ENCODE peak calls at places on chromosomes 6 and 20, in nine cellular contexts. V is Calu3; P is progenitor cell of endocrine pancreas; D is activated naive CD4-positive, alpha-beta T cell; X is fibroblast of the conjunctiva; O is MCF 10A; B is CD14-positive monocyte; A is Ammon's horn; H is effector CD4-positive, alpha-beta T cell. I is an unnamed sample.

GRCh38 chr6:143555071-143555492 is 43.6 kb upstream of the FUCA2 start:
- DNase-seq in V (no peak), P (no peak), D (no peak), X (no peak), O (no peak), B (no peak), A (no peak), H (no peak), I (no peak)

GRCh38 chr20:44856847-44857448 is 28.6 kb upstream of the YWHAB start:
- DNase-seq in V (no peak), P (no peak), D (no peak), X (no peak), O (no peak), B (no peak), A (no peak), H (no peak), I (no peak)

GRCh38 chr6:168631589-168631988 is 190.6 kb downstream of the SMOC2 start:
- DNase-seq in V (no peak), P (no peak), D (no peak), X (no peak), O (no peak), B (no peak), A (no peak), H (no peak), I (no peak)

GRCh38 chr6:1773697-1774096 is 164.0 kb downstream of the FOXC1 start:
- DNase-seq in V (no peak), P (no peak), D (no peak), X (no peak), O (no peak), B (no peak), A (no peak), H (no peak), I (no peak)

GRCh38 chr6:25224237-25224636 is 54.9 kb upstream of the CARMIL1 start:
- DNase-seq in V (no peak), P (no peak), D (no peak), X (no peak), O (no peak), B (no peak), A (no peak), H (no peak), I (no peak)

GRCh38 chr20:33392016-33392415 is 9.3 kb downstream of the CDK5RAP1 start:
- DNase-seq in V (no peak), P (no peak), D (no peak), X (peak), O (no peak), B (no peak), A (no peak), H (no peak), I (no peak)

GRCh38 chr20:52340036-52340634 is 148.6 kb upstream of the ZFP64 start:
- DNase-seq in V (peak), P (no peak), D (no peak), X (no peak), O (peak), B (no peak), A (no peak), H (no peak), I (no peak)

GRCh38 chr20:18284805-18285533 is 3.4 kb upstream of the ZNF133 start:
- DNase-seq in V (no peak), P (no peak), D (no peak), X (no peak), O (no peak), B (no peak), A (no peak), H (no peak), I (no peak)

GRCh38 chr6:144343736-144344428 is 58.7 kb downstream of the UTRN start:
- DNase-seq in V (no peak), P (no peak), D (peak), X (no peak), O (no peak), B (no peak), A (no peak), H (peak), I (no peak)

GRCh38 chr20:663315-664090 is 10.5 kb upstream of the SRXN1 start:
- DNase-seq in V (no peak), P (no peak), D (no peak), X (no peak), O (no peak), B (no peak), A (no peak), H (no peak), I (no peak)

GRCh38 chr20:47019106-47019824 is 124.6 kb downstream of the EYA2 start:
- DNase-seq in V (no peak), P (no peak), D (no peak), X (peak), O (no peak), B (no peak), A (no peak), H (no peak), I (no peak)

GRCh38 chr20:50416269-50416863 is 93.8 kb upstream of the PTPN1 start:
- DNase-seq in V (no peak), P (no peak), D (no peak), X (no peak), O (peak), B (no peak), A (no peak), H (no peak), I (no peak)

GRCh38 chr20:5073154-5074049 is 46.4 kb downstream of the PCNA start:
- DNase-seq in V (peak), P (no peak), D (no peak), X (peak), O (peak), B (peak), A (peak), H (no peak), I (no peak)